ENCODE peak calls at places on chromosomes 13 and 19, in eight cellular contexts. One of them, this sample, is unnamed.

GRCh38 chr13:41506312-41506711 is 49.0 kb downstream of the RGCC start:
- DNase-seq in MCF 10A: no peak
- DNase-seq in GM23338: no peak
- DNase-seq in fibroblast of lung: no peak
- DNase-seq in tibial nerve: no peak
- DNase-seq in AG04450: no peak
- DNase-seq in BJ: no peak
- DNase-seq in fibroblast of the aortic adventitia: no peak
- DNase-seq in this sample: no peak

GRCh38 chr13:93080587-93080986 is 146.0 kb upstream of the GPC6 start:
- DNase-seq in MCF 10A: peak
- DNase-seq in GM23338: peak
- DNase-seq in fibroblast of lung: peak
- DNase-seq in tibial nerve: no peak
- DNase-seq in AG04450: no peak
- DNase-seq in BJ: no peak
- DNase-seq in fibroblast of the aortic adventitia: peak
- DNase-seq in this sample: no peak

GRCh38 chr19:40449506-40449905 is 5.4 kb upstream of the SERTAD3 start:
- DNase-seq in MCF 10A: no peak
- DNase-seq in GM23338: no peak
- DNase-seq in fibroblast of lung: no peak
- DNase-seq in tibial nerve: no peak
- DNase-seq in AG04450: no peak
- DNase-seq in BJ: no peak
- DNase-seq in fibroblast of the aortic adventitia: no peak
- DNase-seq in this sample: no peak

GRCh38 chr19:58300620-58301019 is 4.6 kb upstream of the ERVK3-1 start:
- DNase-seq in MCF 10A: no peak
- DNase-seq in GM23338: no peak
- DNase-seq in fibroblast of lung: no peak
- DNase-seq in tibial nerve: no peak
- DNase-seq in AG04450: no peak
- DNase-seq in BJ: no peak
- DNase-seq in fibroblast of the aortic adventitia: no peak
- DNase-seq in this sample: no peak

GRCh38 chr13:30832845-30833332 is 73.2 kb upstream of the MEDAG start:
- DNase-seq in MCF 10A: peak
- DNase-seq in GM23338: peak
- DNase-seq in fibroblast of lung: peak
- DNase-seq in tibial nerve: no peak
- DNase-seq in AG04450: no peak
- DNase-seq in BJ: no peak
- DNase-seq in fibroblast of the aortic adventitia: peak
- DNase-seq in this sample: no peak

GRCh38 chr19:20238025-20238623 is 71.1 kb downstream of the ZNF486 start:
- DNase-seq in MCF 10A: no peak
- DNase-seq in GM23338: peak
- DNase-seq in fibroblast of lung: peak
- DNase-seq in tibial nerve: peak
- DNase-seq in AG04450: peak
- DNase-seq in BJ: peak
- DNase-seq in fibroblast of the aortic adventitia: peak
- DNase-seq in this sample: peak

GRCh38 chr13:112893570-112894422 is 75.2 kb upstream of the MCF2L start:
- DNase-seq in MCF 10A: peak
- DNase-seq in GM23338: peak
- DNase-seq in fibroblast of lung: no peak
- DNase-seq in tibial nerve: no peak
- DNase-seq in AG04450: no peak
- DNase-seq in BJ: no peak
- DNase-seq in fibroblast of the aortic adventitia: peak
- DNase-seq in this sample: no peak

GRCh38 chr19:10780368-10780767 is 55.6 kb downstream of the TMED1 start:
- DNase-seq in MCF 10A: peak
- DNase-seq in GM23338: no peak
- DNase-seq in fibroblast of lung: peak
- DNase-seq in tibial nerve: peak
- DNase-seq in AG04450: no peak
- DNase-seq in BJ: no peak
- DNase-seq in fibroblast of the aortic adventitia: peak
- DNase-seq in this sample: no peak

GRCh38 chr13:56457535-56458200 is 683.0 kb upstream of the PRR20A start:
- DNase-seq in MCF 10A: no peak
- DNase-seq in GM23338: no peak
- DNase-seq in fibroblast of lung: no peak
- DNase-seq in tibial nerve: no peak
- DNase-seq in AG04450: no peak
- DNase-seq in BJ: no peak
- DNase-seq in fibroblast of the aortic adventitia: no peak
- DNase-seq in this sample: no peak

GRCh38 chr13:67258482-67258881 is 28.3 kb upstream of the PCDH9 start:
- DNase-seq in MCF 10A: peak
- DNase-seq in GM23338: peak
- DNase-seq in fibroblast of lung: no peak
- DNase-seq in tibial nerve: no peak
- DNase-seq in AG04450: no peak
- DNase-seq in BJ: no peak
- DNase-seq in fibroblast of the aortic adventitia: peak
- DNase-seq in this sample: no peak

GRCh38 chr13:47087841-47088240 is 191.0 kb upstream of the HTR2A start:
- DNase-seq in MCF 10A: no peak
- DNase-seq in GM23338: no peak
- DNase-seq in fibroblast of lung: peak
- DNase-seq in tibial nerve: no peak
- DNase-seq in AG04450: peak
- DNase-seq in BJ: peak
- DNase-seq in fibroblast of the aortic adventitia: peak
- DNase-seq in this sample: peak

GRCh38 chr19:7657047-7657779 is 11.6 kb upstream of the RETN start:
- DNase-seq in MCF 10A: peak
- DNase-seq in GM23338: no peak
- DNase-seq in fibroblast of lung: no peak
- DNase-seq in tibial nerve: no peak
- DNase-seq in AG04450: no peak
- DNase-seq in BJ: no peak
- DNase-seq in fibroblast of the aortic adventitia: no peak
- DNase-seq in this sample: no peak

GRCh38 chr13:32955881-32956594 is 60.2 kb upstream of the KL start:
- DNase-seq in MCF 10A: no peak
- DNase-seq in GM23338: no peak
- DNase-seq in fibroblast of lung: no peak
- DNase-seq in tibial nerve: no peak
- DNase-seq in AG04450: no peak
- DNase-seq in BJ: no peak
- DNase-seq in fibroblast of the aortic adventitia: no peak
- DNase-seq in this sample: no peak

GRCh38 chr13:41308241-41308640 is 2.8 kb upstream of the NAA16 start:
- DNase-seq in MCF 10A: no peak
- DNase-seq in GM23338: no peak
- DNase-seq in fibroblast of lung: peak
- DNase-seq in tibial nerve: no peak
- DNase-seq in AG04450: no peak
- DNase-seq in BJ: no peak
- DNase-seq in fibroblast of the aortic adventitia: no peak
- DNase-seq in this sample: no peak

GRCh38 chr13:79405831-79406596 is at the start of gene RBM26:
- DNase-seq in MCF 10A: peak
- DNase-seq in GM23338: peak
- DNase-seq in fibroblast of lung: peak
- DNase-seq in tibial nerve: peak
- DNase-seq in AG04450: peak
- DNase-seq in BJ: peak
- DNase-seq in fibroblast of the aortic adventitia: peak
- DNase-seq in this sample: peak

GRCh38 chr19:29303035-29303706 is 90.2 kb upstream of the UQCRFS1 start:
- DNase-seq in MCF 10A: no peak
- DNase-seq in GM23338: no peak
- DNase-seq in fibroblast of lung: no peak
- DNase-seq in tibial nerve: no peak
- DNase-seq in AG04450: no peak
- DNase-seq in BJ: no peak
- DNase-seq in fibroblast of the aortic adventitia: no peak
- DNase-seq in this sample: no peak

GRCh38 chr13:30577381-30577780 is 40.3 kb upstream of the USPL1 start:
- DNase-seq in MCF 10A: peak
- DNase-seq in GM23338: no peak
- DNase-seq in fibroblast of lung: peak
- DNase-seq in tibial nerve: no peak
- DNase-seq in AG04450: peak
- DNase-seq in BJ: peak
- DNase-seq in fibroblast of the aortic adventitia: peak
- DNase-seq in this sample: peak

GRCh38 chr13:19861762-19862161 is 1.7 kb downstream of the ZMYM5 start:
- DNase-seq in MCF 10A: peak
- DNase-seq in GM23338: no peak
- DNase-seq in fibroblast of lung: no peak
- DNase-seq in tibial nerve: no peak
- DNase-seq in AG04450: no peak
- DNase-seq in BJ: no peak
- DNase-seq in fibroblast of the aortic adventitia: no peak
- DNase-seq in this sample: no peak

DNA sequence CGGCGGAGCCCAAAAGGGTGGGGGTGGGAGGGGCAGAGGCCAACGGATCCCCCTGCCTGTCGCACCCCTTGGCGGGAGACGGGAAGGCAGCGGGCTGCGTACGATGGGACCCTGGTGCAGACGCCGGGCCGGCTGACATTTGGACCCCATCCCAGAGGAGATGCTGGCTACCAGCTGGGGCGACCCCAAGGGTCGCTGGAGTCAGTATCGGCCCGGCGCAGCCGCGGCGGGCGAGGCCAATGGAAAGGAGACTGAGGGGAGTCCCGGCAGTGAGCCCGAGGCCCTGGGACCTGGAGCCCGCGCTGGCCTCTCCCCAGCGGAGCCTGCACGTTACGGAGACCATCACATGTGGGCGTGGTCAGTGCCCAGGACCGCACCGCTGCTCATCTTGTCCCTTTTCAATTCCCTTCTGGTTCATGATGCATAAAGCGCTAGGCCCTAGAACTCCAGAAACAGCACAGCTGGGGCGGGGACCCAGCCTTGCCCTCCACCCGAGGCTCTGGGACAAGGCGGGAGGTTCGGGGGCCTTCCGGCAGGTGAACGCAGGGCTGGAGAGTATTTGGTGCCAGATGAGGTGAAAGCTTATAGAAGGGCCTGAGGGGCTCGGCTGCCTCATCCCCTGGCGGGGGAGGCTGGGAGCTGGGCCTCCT is 8.0 kb downstream of the C19orf25 start:
- DNase-seq in MCF 10A: peak
- DNase-seq in GM23338: peak
- DNase-seq in fibroblast of lung: no peak
- DNase-seq in tibial nerve: no peak
- DNase-seq in AG04450: no peak
- DNase-seq in BJ: no peak
- DNase-seq in fibroblast of the aortic adventitia: no peak
- DNase-seq in this sample: no peak
- TF ChIP-seq CTCF in MCF 10A: no peak
- TF ChIP-seq CTCF in GM23338: peak
- TF ChIP-seq CTCF in fibroblast of lung: no peak
- TF ChIP-seq CTCF in tibial nerve: no peak
- TF ChIP-seq CTCF in AG04450: no peak
- TF ChIP-seq CTCF in BJ: no peak
- TF ChIP-seq CTCF in fibroblast of the aortic adventitia: no peak
- TF ChIP-seq CTCF in this sample: peak

DNA sequence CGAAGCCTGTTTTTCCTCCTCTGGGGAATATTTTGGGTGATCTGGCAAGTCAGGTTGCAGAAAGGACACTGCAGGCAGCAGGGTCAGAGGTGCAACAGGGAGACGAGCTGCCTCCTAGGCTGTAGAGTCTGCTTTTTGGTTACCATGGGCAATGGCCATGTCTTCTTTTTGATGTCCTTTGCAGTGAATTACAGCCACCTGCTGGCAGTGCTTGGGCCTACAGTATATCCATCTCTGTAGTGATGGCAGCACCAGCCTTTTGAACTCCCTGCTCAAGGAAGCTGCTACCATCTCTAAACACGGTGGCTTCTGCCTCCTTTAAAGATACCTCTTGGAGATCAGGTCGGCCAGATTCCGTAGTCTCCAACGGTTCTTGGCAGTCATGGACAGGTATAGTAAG is 73.9 kb downstream of the WTIP start:
- DNase-seq in MCF 10A: peak
- DNase-seq in GM23338: peak
- DNase-seq in fibroblast of lung: no peak
- DNase-seq in tibial nerve: no peak
- DNase-seq in AG04450: no peak
- DNase-seq in BJ: no peak
- DNase-seq in fibroblast of the aortic adventitia: peak
- DNase-seq in this sample: peak
- TF ChIP-seq CTCF in MCF 10A: peak
- TF ChIP-seq CTCF in GM23338: peak
- TF ChIP-seq CTCF in fibroblast of lung: no peak
- TF ChIP-seq CTCF in tibial nerve: no peak
- TF ChIP-seq CTCF in AG04450: peak
- TF ChIP-seq CTCF in BJ: peak
- TF ChIP-seq CTCF in fibroblast of the aortic adventitia: peak
- TF ChIP-seq CTCF in this sample: peak

DNA sequence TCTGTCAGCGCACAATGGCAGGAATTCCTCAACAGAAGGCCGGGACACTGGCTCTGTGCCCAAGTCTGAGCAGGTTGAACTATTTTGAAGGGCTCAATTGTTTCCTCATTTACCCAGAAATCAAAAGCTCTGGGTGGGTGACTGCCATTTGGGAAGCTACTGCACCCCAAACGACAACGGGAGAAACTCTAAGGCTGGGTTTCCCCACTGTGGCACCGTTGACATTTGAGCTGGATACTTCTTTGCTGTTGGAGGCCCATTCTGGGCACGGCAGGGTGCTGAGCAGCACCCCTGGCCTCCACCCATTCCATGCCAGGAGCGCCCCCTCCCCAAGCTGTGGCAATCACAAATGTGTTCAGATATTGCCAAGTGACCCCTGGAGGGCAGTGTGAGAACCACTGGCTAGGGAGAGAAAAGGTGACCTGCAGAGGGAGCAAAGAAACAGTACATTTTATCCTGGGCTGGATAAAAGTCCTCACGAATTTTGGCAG is 62.5 kb downstream of the RFX2 start:
- DNase-seq in MCF 10A: peak
- DNase-seq in GM23338: peak
- DNase-seq in fibroblast of lung: peak
- DNase-seq in tibial nerve: no peak
- DNase-seq in AG04450: no peak
- DNase-seq in BJ: no peak
- DNase-seq in fibroblast of the aortic adventitia: peak
- DNase-seq in this sample: peak
- TF ChIP-seq CTCF in MCF 10A: peak
- TF ChIP-seq CTCF in GM23338: peak
- TF ChIP-seq CTCF in fibroblast of lung: peak
- TF ChIP-seq CTCF in tibial nerve: peak
- TF ChIP-seq CTCF in AG04450: peak
- TF ChIP-seq CTCF in BJ: peak
- TF ChIP-seq CTCF in fibroblast of the aortic adventitia: peak
- TF ChIP-seq CTCF in this sample: peak

DNA sequence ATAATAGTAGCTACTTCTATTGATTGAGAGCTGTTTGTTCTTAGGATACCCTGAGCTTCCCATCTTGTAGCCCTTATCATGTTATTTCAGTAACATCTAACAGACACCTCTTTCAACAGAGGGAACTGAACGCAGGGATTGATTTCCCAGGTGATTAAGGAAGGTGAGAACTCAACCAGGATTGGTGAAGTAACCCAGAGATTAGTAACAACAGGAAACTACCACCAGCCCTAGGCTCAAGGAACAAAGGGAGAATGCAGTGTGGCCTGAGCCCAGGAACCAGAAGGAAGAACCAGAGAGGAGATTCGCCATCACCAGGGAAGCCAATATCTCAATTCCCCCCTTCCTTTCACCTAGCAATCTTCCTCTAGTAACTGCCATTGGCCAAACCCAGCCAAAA is 8.5 kb downstream of the DHRS12 start:
- DNase-seq in MCF 10A: no peak
- DNase-seq in GM23338: no peak
- DNase-seq in fibroblast of lung: no peak
- DNase-seq in tibial nerve: no peak
- DNase-seq in AG04450: no peak
- DNase-seq in BJ: no peak
- DNase-seq in fibroblast of the aortic adventitia: no peak
- DNase-seq in this sample: no peak
- TF ChIP-seq CTCF in MCF 10A: no peak
- TF ChIP-seq CTCF in GM23338: no peak
- TF ChIP-seq CTCF in fibroblast of lung: no peak
- TF ChIP-seq CTCF in tibial nerve: no peak
- TF ChIP-seq CTCF in AG04450: no peak
- TF ChIP-seq CTCF in BJ: no peak
- TF ChIP-seq CTCF in fibroblast of the aortic adventitia: no peak
- TF ChIP-seq CTCF in this sample: no peak